ENCODE peak calls at places on chromosomes 6 and 20, in five cellular contexts. One of them, this sample, is unnamed.

GRCh38 chr6:17093692-17094091 is 8.2 kb upstream of the STMND1 start:
- DNase-seq in NB4: peak
- DNase-seq in A549: no peak
- DNase-seq in WTC11: peak
- DNase-seq in HCT116: no peak
- DNase-seq in this sample: no peak

GRCh38 chr6:28710466-28711191 is 184.9 kb downstream of the GPX5 start:
- DNase-seq in HCT116: no peak
- DNase-seq in WTC11: peak
- DNase-seq in A549: peak
- DNase-seq in NB4: peak
- DNase-seq in this sample: no peak

GRCh38 chr6:31158863-31159855 is 770 bp downstream of the TCF19 start:
- DNase-seq in HCT116: no peak
- DNase-seq in WTC11: peak
- DNase-seq in A549: no peak
- DNase-seq in NB4: no peak
- DNase-seq in this sample: no peak

GRCh38 chr6:153167026-153167891 is 36.2 kb upstream of the RGS17 start:
- DNase-seq in HCT116: peak
- DNase-seq in WTC11: no peak
- DNase-seq in NB4: peak
- DNase-seq in A549: peak
- DNase-seq in this sample: peak

GRCh38 chr6:3356824-3357420 is 98.2 kb downstream of the PSMG4 start:
- DNase-seq in A549: peak
- DNase-seq in NB4: no peak
- DNase-seq in HCT116: no peak
- DNase-seq in WTC11: no peak
- DNase-seq in this sample: no peak

GRCh38 chr6:38503940-38504682 is 135.6 kb downstream of the BTBD9 start:
- DNase-seq in A549: no peak
- DNase-seq in NB4: no peak
- DNase-seq in HCT116: no peak
- DNase-seq in WTC11: no peak
- DNase-seq in this sample: no peak

GRCh38 chr20:5400164-5400762 is 83.5 kb upstream of the PROKR2 start:
- DNase-seq in NB4: peak
- DNase-seq in A549: no peak
- DNase-seq in HCT116: no peak
- DNase-seq in WTC11: peak
- DNase-seq in this sample: peak

GRCh38 chr6:51775942-51776860 is 311.2 kb downstream of the PKHD1 start:
- DNase-seq in WTC11: no peak
- DNase-seq in HCT116: no peak
- DNase-seq in NB4: no peak
- DNase-seq in A549: no peak
- DNase-seq in this sample: no peak

GRCh38 chr6:125444234-125444949 is 142.6 kb upstream of the HDDC2 start:
- DNase-seq in A549: no peak
- DNase-seq in WTC11: no peak
- DNase-seq in HCT116: no peak
- DNase-seq in NB4: no peak
- DNase-seq in this sample: no peak

GRCh38 chr6:70849348-70850069 is 107.4 kb downstream of the B3GAT2 start:
- DNase-seq in A549: no peak
- DNase-seq in WTC11: no peak
- DNase-seq in HCT116: no peak
- DNase-seq in NB4: no peak
- DNase-seq in this sample: no peak

GRCh38 chr6:29752451-29753308 is 29.4 kb downstream of the HLA-F start:
- DNase-seq in A549: peak
- DNase-seq in WTC11: peak
- DNase-seq in NB4: peak
- DNase-seq in HCT116: peak
- DNase-seq in this sample: peak

GRCh38 chr6:106528521-106528920 is 100.8 kb downstream of the RTN4IP1 start:
- DNase-seq in HCT116: no peak
- DNase-seq in NB4: no peak
- DNase-seq in A549: no peak
- DNase-seq in WTC11: no peak
- DNase-seq in this sample: no peak

GRCh38 chr20:3405696-3406358 is 1.6 kb downstream of the DNAAF9 start:
- DNase-seq in WTC11: no peak
- DNase-seq in HCT116: no peak
- DNase-seq in NB4: peak
- DNase-seq in A549: no peak
- DNase-seq in this sample: peak

GRCh38 chr20:8853805-8854338 is 215.0 kb upstream of the PLCB4 start:
- DNase-seq in NB4: peak
- DNase-seq in HCT116: peak
- DNase-seq in WTC11: no peak
- DNase-seq in A549: peak
- DNase-seq in this sample: peak

GRCh38 chr6:116971959-116972358 is 94.9 kb downstream of the RFX6 start:
- DNase-seq in A549: peak
- DNase-seq in HCT116: peak
- DNase-seq in NB4: peak
- DNase-seq in WTC11: peak
- DNase-seq in this sample: peak

DNA sequence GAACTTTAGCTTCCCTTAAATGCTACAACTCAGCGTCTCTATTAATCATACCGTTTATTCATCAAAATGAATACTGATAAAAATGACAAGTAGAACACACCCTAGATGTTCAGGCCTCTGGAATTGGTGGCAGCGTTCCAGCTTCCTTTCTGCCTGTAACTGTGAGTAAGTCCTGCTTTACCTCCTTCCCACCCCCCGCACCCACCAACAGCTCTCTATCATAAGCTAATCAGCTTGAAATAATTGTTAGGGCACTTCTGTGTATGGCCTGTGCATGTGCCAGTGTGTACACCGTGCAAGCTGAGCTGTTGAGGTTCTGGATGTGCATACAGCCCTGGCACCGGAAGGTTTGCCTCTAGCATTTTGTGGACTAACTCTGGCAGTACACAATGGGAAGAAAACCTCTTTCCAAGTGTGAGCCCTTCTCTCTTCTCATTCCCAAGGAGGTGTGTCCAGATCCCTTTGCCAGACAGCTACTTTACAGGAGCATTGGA is 1.0 kb upstream of the ADGRG6 start:
- DNase-seq in NB4: no peak
- DNase-seq in WTC11: no peak
- DNase-seq in A549: peak
- DNase-seq in HCT116: peak
- DNase-seq in this sample: peak
- TF ChIP-seq MAX in NB4: no peak
- TF ChIP-seq MAX in WTC11: no peak
- TF ChIP-seq MAX in A549: no peak
- TF ChIP-seq MAX in HCT116: peak
- TF ChIP-seq MAX in this sample: peak

DNA sequence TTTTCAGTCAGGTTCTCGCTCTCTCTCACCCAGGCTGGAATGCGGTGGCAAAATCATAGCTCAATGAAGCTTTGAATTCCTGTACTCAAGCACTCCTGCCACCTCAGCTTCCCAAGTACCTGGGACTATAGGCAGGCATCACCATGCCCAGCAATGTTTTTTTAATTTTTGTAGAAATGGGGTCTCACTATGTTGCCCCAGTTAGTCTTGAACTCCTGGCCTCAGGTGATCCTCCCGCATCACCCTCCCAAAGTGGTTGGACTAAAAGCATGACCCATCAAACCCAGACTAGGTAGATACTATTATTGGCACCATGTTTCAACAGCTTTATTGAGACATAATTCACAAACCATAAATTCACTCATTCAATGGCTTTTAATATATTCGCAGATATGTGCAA is 72.7 kb upstream of the RUNX2 start:
- DNase-seq in A549: no peak
- DNase-seq in NB4: no peak
- DNase-seq in HCT116: no peak
- DNase-seq in WTC11: no peak
- DNase-seq in this sample: no peak
- TF ChIP-seq CTCF in A549: no peak
- TF ChIP-seq CTCF in NB4: no peak
- TF ChIP-seq CTCF in HCT116: no peak
- TF ChIP-seq CTCF in WTC11: no peak
- TF ChIP-seq CTCF in this sample: no peak

GRCh38 chr20:11260611-11261010 is 586.8 kb upstream of the JAG1 start:
- DNase-seq in NB4: no peak
- DNase-seq in WTC11: no peak
- DNase-seq in HCT116: no peak
- DNase-seq in A549: no peak
- DNase-seq in this sample: no peak

GRCh38 chr20:11255860-11256259 is 582.1 kb upstream of the JAG1 start:
- DNase-seq in HCT116: no peak
- DNase-seq in NB4: no peak
- DNase-seq in A549: no peak
- DNase-seq in WTC11: no peak
- DNase-seq in this sample: no peak

GRCh38 chr20:11267131-11267761 is 593.4 kb upstream of the JAG1 start:
- DNase-seq in WTC11: no peak
- DNase-seq in NB4: peak
- DNase-seq in HCT116: peak
- DNase-seq in A549: peak
- DNase-seq in this sample: peak

GRCh38 chr20:11266571-11266970 is 592.8 kb upstream of the JAG1 start:
- DNase-seq in A549: peak
- DNase-seq in NB4: no peak
- DNase-seq in HCT116: no peak
- DNase-seq in WTC11: no peak
- DNase-seq in this sample: peak

GRCh38 chr20:11261533-11262000 is 587.8 kb upstream of the JAG1 start:
- DNase-seq in NB4: no peak
- DNase-seq in HCT116: no peak
- DNase-seq in A549: peak
- DNase-seq in WTC11: no peak
- DNase-seq in this sample: no peak
- TF ChIP-seq MAX in NB4: no peak
- TF ChIP-seq MAX in HCT116: no peak
- TF ChIP-seq MAX in A549: no peak
- TF ChIP-seq MAX in WTC11: no peak
- TF ChIP-seq MAX in this sample: no peak

GRCh38 chr6:56713285-56713684 is 70.6 kb upstream of the DST start:
- DNase-seq in A549: peak
- DNase-seq in WTC11: no peak
- DNase-seq in NB4: no peak
- DNase-seq in HCT116: peak
- DNase-seq in this sample: peak

GRCh38 chr6:56706981-56707726 is 64.5 kb upstream of the DST start:
- DNase-seq in A549: no peak
- DNase-seq in HCT116: no peak
- DNase-seq in NB4: no peak
- DNase-seq in WTC11: no peak
- DNase-seq in this sample: no peak

GRCh38 chr6:56710967-56711366 is 68.3 kb upstream of the DST start:
- DNase-seq in A549: no peak
- DNase-seq in NB4: no peak
- DNase-seq in WTC11: no peak
- DNase-seq in HCT116: no peak
- DNase-seq in this sample: no peak

GRCh38 chr6:56709650-56710049 is 67.0 kb upstream of the DST start:
- DNase-seq in NB4: no peak
- DNase-seq in A549: no peak
- DNase-seq in WTC11: no peak
- DNase-seq in HCT116: no peak
- DNase-seq in this sample: no peak

GRCh38 chr6:56708810-56709597 is 66.3 kb upstream of the DST start:
- DNase-seq in HCT116: peak
- DNase-seq in WTC11: no peak
- DNase-seq in A549: peak
- DNase-seq in NB4: peak
- DNase-seq in this sample: peak
- TF ChIP-seq CTCF in HCT116: peak
- TF ChIP-seq CTCF in WTC11: peak
- TF ChIP-seq CTCF in A549: peak
- TF ChIP-seq CTCF in NB4: peak
- TF ChIP-seq CTCF in this sample: peak

DNA sequence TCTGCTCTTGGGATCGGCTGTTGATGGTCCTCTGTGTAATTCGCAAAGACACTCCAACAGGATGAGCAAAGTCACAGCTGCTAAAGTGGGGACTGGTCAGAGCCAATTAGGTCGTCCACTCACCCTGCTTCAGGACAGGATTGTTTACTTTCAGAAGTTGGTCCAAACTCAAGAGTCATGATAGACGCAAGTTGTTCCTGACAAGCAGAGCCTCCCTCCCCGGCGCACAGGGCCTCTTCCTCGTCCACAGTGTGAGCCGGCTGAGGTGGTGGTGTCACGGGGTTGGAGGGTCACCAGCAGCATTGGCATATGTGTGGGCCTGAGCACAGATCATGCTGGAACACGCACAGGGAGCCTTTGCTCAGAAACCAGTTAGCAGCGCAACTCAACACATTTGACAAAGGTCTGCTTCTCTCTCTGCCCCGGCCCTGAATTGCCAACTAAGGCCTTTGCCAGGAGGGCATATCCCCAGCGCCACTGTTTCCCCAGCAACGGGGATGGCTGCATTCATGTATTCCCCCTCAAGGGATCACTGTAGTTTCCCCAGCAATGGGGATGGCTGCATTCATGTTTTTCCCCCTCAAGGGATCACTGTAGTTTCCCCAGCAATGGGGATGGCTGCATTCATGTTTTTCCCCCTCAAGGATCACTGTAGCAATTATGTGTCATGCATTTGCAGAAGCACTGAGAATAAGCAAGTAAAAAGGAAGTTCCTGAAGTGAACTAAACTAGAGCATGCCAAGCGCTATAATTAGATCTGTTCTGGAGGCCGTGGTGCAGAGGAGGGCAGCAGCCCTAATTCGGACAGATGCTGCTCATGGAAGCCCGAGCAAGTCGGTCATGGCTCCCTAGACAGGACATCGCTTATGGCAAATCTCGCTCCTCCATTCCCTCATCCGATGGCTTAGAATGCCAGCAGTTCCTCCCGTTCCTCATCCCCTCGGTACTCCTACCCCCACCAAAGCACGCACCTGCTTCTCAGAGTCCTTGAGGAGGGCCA is 111.6 kb downstream of the THBS2 start:
- DNase-seq in A549: no peak
- DNase-seq in NB4: peak
- DNase-seq in WTC11: no peak
- DNase-seq in HCT116: no peak
- DNase-seq in this sample: no peak
- TF ChIP-seq MAX in A549: no peak
- TF ChIP-seq MAX in NB4: no peak
- TF ChIP-seq MAX in WTC11: no peak
- TF ChIP-seq MAX in HCT116: no peak
- TF ChIP-seq MAX in this sample: no peak

GRCh38 chr20:46324960-46325703 is 16.8 kb upstream of the CDH22 start:
- DNase-seq in NB4: peak
- DNase-seq in WTC11: peak
- DNase-seq in A549: peak
- DNase-seq in HCT116: no peak
- DNase-seq in this sample: peak
- TF ChIP-seq CTCF in NB4: peak
- TF ChIP-seq CTCF in WTC11: no peak
- TF ChIP-seq CTCF in A549: peak
- TF ChIP-seq CTCF in HCT116: peak
- TF ChIP-seq CTCF in this sample: peak